ENCODE peak calls at places on chromosomes 16 and 17, in five cellular contexts. Y is PC-3, Q is thoracic aorta, N is right lobe of liver, R is IMR-90. W is an unnamed sample.

GRCh38 chr16:48617711-48618148 is 7.8 kb upstream of the N4BP1 start:
- DNase-seq in Y (no peak), N (peak; percentile 39), Q (no peak), R (peak; percentile 63), W (no peak)

GRCh38 chr16:74449470-74449869 is 28.2 kb upstream of the CLEC18B start:
- DNase-seq in R (peak; percentile 79), Y (peak; percentile 65), N (no peak), Q (no peak), W (no peak)

GRCh38 chr16:84670063-84670462 is 21.8 kb downstream of the KLHL36 start:
- DNase-seq in Q (no peak), Y (no peak), N (no peak), R (no peak), W (no peak)

GRCh38 chr17:43905985-43906852 is 1.1 kb downstream of the MPP2 start:
- DNase-seq in R (peak; percentile 45), Q (peak; percentile 71), N (no peak), Y (no peak), W (no peak)

GRCh38 chr16:27199747-27200146 is 3.6 kb upstream of the KDM8 start:
- DNase-seq in Y (no peak), Q (no peak), R (no peak), N (no peak), W (no peak)

GRCh38 chr17:66790476-66791061 is 44.3 kb upstream of the CACNG5 start:
- DNase-seq in Y (no peak), N (no peak), Q (no peak), R (no peak), W (no peak)

GRCh38 chr17:78342438-78343098 is 17.3 kb downstream of the SOCS3 start:
- DNase-seq in R (peak; percentile 88), N (peak; percentile 57), Y (peak; percentile 90), Q (peak; percentile 64), W (no peak)

GRCh38 chr17:1060991-1061390 is 64.1 kb downstream of the TIMM22 start:
- DNase-seq in Y (peak; percentile 95), R (peak; percentile 99), Q (peak; percentile 53), N (no peak), W (peak; percentile 93)

GRCh38 chr17:72931163-72931562 is 161.3 kb downstream of the SLC39A11 start:
- DNase-seq in Y (no peak), R (no peak), N (no peak), Q (no peak), W (no peak)

GRCh38 chr17:39429600-39429999 is 21.5 kb downstream of the MED1 start:
- DNase-seq in R (no peak), N (no peak), Y (no peak), Q (no peak), W (no peak)

GRCh38 chr17:14732211-14732610 is 431.3 kb downstream of the HS3ST3B1 start:
- DNase-seq in Q (no peak), N (no peak), Y (no peak), R (no peak), W (no peak)

GRCh38 chr17:18117974-18118632 is 9.5 kb downstream of the MYO15A start:
- DNase-seq in Q (no peak), R (peak; percentile 38), Y (no peak), N (no peak), W (no peak)

GRCh38 chr17:48121921-48122650 is 14.5 kb downstream of the SNX11 start:
- DNase-seq in R (no peak), Y (no peak), Q (no peak), N (no peak), W (no peak)

GRCh38 chr17:8412089-8412488 is 14.5 kb upstream of the RNF222 start:
- DNase-seq in R (no peak), N (no peak), Y (no peak), Q (no peak), W (no peak)

GRCh38 chr17:39979021-39979660 is 1.5 kb upstream of the PSMD3 start:
- DNase-seq in Y (peak; percentile 66), R (peak; percentile 96), N (no peak), Q (no peak), W (peak; percentile 78)

GRCh38 chr17:7842380-7842949 is 8.4 kb downstream of the KDM6B start:
- DNase-seq in Q (peak; percentile 88), Y (peak; percentile 83), R (peak; percentile 97), N (peak; percentile 82), W (peak; percentile 81)

GRCh38 chr16:4376126-4376819 is 4.6 kb downstream of the VASN start:
- DNase-seq in Q (peak; percentile 79), Y (peak; percentile 60), N (peak; percentile 92), R (peak; percentile 84), W (peak; percentile 57)

GRCh38 chr16:67284699-67285646 is 5.6 kb downstream of the PLEKHG4 start:
- DNase-seq in N (peak; percentile 64), Y (peak; percentile 54), Q (no peak), R (peak; percentile 12), W (no peak)

GRCh38 chr16:84643677-84644076 is 4.6 kb upstream of the KLHL36 start:
- DNase-seq in Q (no peak), N (no peak), R (no peak), Y (no peak), W (no peak)

GRCh38 chr16:85238233-85238647 is 126.0 kb upstream of the CIBAR2 start:
- DNase-seq in R (peak; percentile 95), N (no peak), Q (peak; percentile 74), Y (no peak), W (peak; percentile 93)

GRCh38 chr16:11250786-11251524 is 5.0 kb downstream of the SOCS1 start:
- DNase-seq in N (no peak), Q (no peak), R (peak; percentile 59), Y (no peak), W (no peak)

GRCh38 chr17:81251943-81252301 is 12.8 kb downstream of the NDUFAF8 start:
- DNase-seq in Y (no peak), Q (no peak), R (no peak), N (no peak), W (no peak)

GRCh38 chr17:62869885-62870580 is 61.9 kb upstream of the MARCHF10 start:
- DNase-seq in Q (no peak), Y (peak; percentile 54), R (peak; percentile 88), N (no peak), W (no peak)

GRCh38 chr16:72371307-72372081 is 199.5 kb upstream of the PMFBP1 start:
- DNase-seq in Q (no peak), Y (no peak), R (peak; percentile 25), N (no peak), W (no peak)

GRCh38 chr17:48322060-48322459 is 108.0 kb downstream of the SKAP1 start:
- DNase-seq in R (peak; percentile 29), Q (no peak), N (no peak), Y (peak; percentile 52), W (no peak)

GRCh38 chr16:52528393-52529080 is 18.4 kb downstream of the TOX3 start:
- DNase-seq in Q (no peak), N (no peak), R (no peak), Y (no peak), W (no peak)

GRCh38 chr17:76544123-76544915 is 4.5 kb downstream of the PRCD start:
- DNase-seq in N (no peak), R (no peak), Y (no peak), Q (no peak), W (no peak)

GRCh38 chr17:16506188-16506587 is 14.2 kb upstream of the LRRC75A start:
- DNase-seq in R (no peak), Y (no peak), N (no peak), Q (no peak), W (no peak)

DNA sequence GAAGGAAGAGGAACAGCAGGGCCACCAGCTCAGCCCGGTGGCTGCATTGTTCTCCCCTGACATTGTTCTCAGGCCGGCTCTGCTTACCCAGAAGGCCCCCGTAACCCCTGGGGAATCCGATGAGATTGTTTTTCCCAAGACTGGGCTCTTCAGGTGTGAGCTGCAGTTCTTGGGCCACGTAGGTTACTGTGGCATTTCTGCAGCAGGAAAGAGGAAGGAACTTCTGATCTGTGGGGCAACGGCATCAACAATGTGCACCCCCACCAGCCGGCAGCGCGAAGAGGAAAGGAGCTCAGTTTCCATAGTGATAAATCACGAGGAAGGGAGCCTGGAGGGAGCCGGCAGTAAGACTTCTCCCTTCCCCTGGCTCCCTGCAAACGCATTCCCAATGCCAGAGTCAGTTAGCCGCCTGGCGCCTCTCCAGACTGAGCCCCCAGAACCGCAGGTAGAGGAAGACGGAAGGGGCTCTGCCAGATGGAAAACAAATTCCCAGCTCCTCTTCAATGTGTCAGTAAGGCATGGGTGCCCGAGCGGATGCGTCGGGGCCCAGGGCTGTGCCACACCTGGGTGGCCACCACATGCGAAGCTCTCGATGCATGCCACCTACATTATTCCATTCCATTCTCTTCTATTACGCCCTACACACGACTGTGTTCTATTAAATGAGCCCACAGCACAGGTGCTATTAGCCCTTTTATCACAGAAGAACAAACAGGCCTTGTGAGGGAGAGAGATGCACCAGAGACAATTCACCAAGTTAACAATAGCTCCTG is 21.5 kb upstream of the PECAM1 start:
- DNase-seq in R (no peak), Y (no peak), Q (no peak), N (peak; percentile 55), W (no peak)
- H3K27ac ChIP-seq in R (no peak overlapping the region), Y (no peak overlapping the region), Q (no peak overlapping the region), N (peak overlapping the region; percentile 15), W (no peak overlapping the region)

DNA sequence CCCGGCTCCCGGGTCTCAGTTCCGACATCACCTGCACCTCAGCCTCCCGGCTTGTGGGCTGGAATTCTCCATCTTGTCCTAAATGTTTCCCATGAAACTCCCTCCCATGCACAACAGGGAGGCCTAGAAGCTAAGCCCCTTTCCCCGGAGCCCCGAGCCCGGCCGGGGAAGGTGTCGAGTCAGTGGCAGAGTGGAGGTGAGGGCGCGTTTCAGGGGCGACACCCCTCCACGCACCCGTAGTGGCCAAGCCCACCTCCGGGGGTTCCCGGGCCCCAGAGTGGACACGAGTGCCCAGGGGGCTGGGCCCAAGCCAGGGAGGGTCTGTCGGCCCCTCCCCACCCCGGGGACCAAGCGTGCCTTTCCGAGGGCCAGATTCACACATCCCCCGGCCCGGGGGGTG is 25.0 kb upstream of the C1QTNF8 start:
- DNase-seq in R (no peak), Q (no peak), Y (no peak), N (no peak), W (no peak)
- H3K4me3 ChIP-seq in R (no peak overlapping the region), Q (no peak overlapping the region), Y (no peak overlapping the region), N (no peak overlapping the region), W (no peak overlapping the region)

DNA sequence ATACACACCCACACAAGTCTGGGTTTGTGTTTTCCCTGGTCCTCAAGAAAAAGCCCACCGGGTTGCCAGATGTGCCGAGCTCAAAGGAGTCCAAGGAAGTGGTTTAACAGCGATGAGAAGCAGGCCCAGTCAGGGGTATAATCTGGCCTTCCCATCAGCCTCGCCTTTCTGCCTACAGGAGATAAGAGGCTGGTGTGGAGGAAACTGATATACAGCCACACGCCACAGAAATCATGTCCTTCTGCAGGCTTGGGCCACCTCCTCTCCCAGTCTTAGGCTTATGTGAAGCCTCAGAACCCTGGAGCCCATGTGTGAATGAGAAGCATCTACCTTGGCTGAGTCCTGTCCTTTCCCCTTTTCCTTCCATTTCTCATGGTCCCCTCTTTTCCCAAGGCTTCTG is 43.6 kb upstream of the MMP2 start:
- DNase-seq in Q (no peak), N (no peak), R (no peak), Y (no peak), W (no peak)
- TF ChIP-seq CTCF in Q (no peak), N (no peak), R (no peak), Y (no peak), W (no peak)

GRCh38 chr16:19239756-19240155 is 45.8 kb upstream of the CLEC19A start:
- DNase-seq in N (no peak), Y (no peak), Q (no peak), R (no peak), W (no peak)
- H3K27ac ChIP-seq in N (no peak overlapping the region), Y (no peak overlapping the region), Q (no peak overlapping the region), R (no peak overlapping the region), W (no peak overlapping the region)